ENCODE peak calls at places on chromosome 13, in seven cellular contexts. One of them, this sample, is unnamed.

GRCh38 chr13:33509642-33510229 is 224.2 kb upstream of the STARD13 start:
- DNase-seq in heart right ventricle: peak; percentile 62
- DNase-seq in upper lobe of right lung: no peak
- DNase-seq in PC-9: no peak
- DNase-seq in heart left ventricle: peak; percentile 66
- DNase-seq in breast epithelium: no peak
- DNase-seq in thyroid gland: peak; percentile 18
- DNase-seq in this sample: no peak

GRCh38 chr13:40672310-40673060 is 6.0 kb upstream of the FOXO1 start:
- DNase-seq in heart right ventricle: no peak
- DNase-seq in upper lobe of right lung: no peak
- DNase-seq in PC-9: peak; percentile 81
- DNase-seq in heart left ventricle: no peak
- DNase-seq in breast epithelium: no peak
- DNase-seq in thyroid gland: no peak
- DNase-seq in this sample: no peak

GRCh38 chr13:95485518-95486144 is 66.9 kb upstream of the CLDN10 start:
- DNase-seq in heart right ventricle: no peak
- DNase-seq in upper lobe of right lung: no peak
- DNase-seq in PC-9: no peak
- DNase-seq in heart left ventricle: no peak
- DNase-seq in breast epithelium: no peak
- DNase-seq in thyroid gland: no peak
- DNase-seq in this sample: no peak

GRCh38 chr13:35552172-35552844 is 75.8 kb upstream of the MAB21L1 start:
- DNase-seq in heart right ventricle: no peak
- DNase-seq in upper lobe of right lung: no peak
- DNase-seq in PC-9: peak; percentile 79
- DNase-seq in heart left ventricle: no peak
- DNase-seq in breast epithelium: no peak
- DNase-seq in thyroid gland: no peak
- DNase-seq in this sample: no peak

GRCh38 chr13:96844195-96844594 is 150.1 kb downstream of the OXGR1 start:
- DNase-seq in heart right ventricle: no peak
- DNase-seq in upper lobe of right lung: no peak
- DNase-seq in PC-9: no peak
- DNase-seq in heart left ventricle: no peak
- DNase-seq in breast epithelium: no peak
- DNase-seq in thyroid gland: no peak
- DNase-seq in this sample: no peak

GRCh38 chr13:66926851-66927524 is 303.1 kb downstream of the PCDH9 start:
- DNase-seq in heart right ventricle: no peak
- DNase-seq in upper lobe of right lung: no peak
- DNase-seq in PC-9: no peak
- DNase-seq in heart left ventricle: no peak
- DNase-seq in breast epithelium: no peak
- DNase-seq in thyroid gland: no peak
- DNase-seq in this sample: no peak

GRCh38 chr13:58884810-58885209 is 1253.3 kb downstream of the PCDH17 start:
- DNase-seq in heart right ventricle: no peak
- DNase-seq in upper lobe of right lung: no peak
- DNase-seq in PC-9: no peak
- DNase-seq in heart left ventricle: no peak
- DNase-seq in breast epithelium: no peak
- DNase-seq in thyroid gland: no peak
- DNase-seq in this sample: no peak

GRCh38 chr13:61756031-61756430 is 340.4 kb upstream of the PCDH20 start:
- DNase-seq in heart right ventricle: no peak
- DNase-seq in upper lobe of right lung: no peak
- DNase-seq in PC-9: no peak
- DNase-seq in heart left ventricle: no peak
- DNase-seq in breast epithelium: no peak
- DNase-seq in thyroid gland: no peak
- DNase-seq in this sample: no peak

GRCh38 chr13:44591316-44591715 is 15.2 kb upstream of the TSC22D1 start:
- DNase-seq in heart right ventricle: no peak
- DNase-seq in upper lobe of right lung: no peak
- DNase-seq in PC-9: no peak
- DNase-seq in heart left ventricle: no peak
- DNase-seq in breast epithelium: no peak
- DNase-seq in thyroid gland: no peak
- DNase-seq in this sample: no peak

GRCh38 chr13:31433756-31434155 is 234.0 kb downstream of the B3GLCT start:
- DNase-seq in heart right ventricle: no peak
- DNase-seq in upper lobe of right lung: no peak
- DNase-seq in PC-9: no peak
- DNase-seq in heart left ventricle: no peak
- DNase-seq in breast epithelium: no peak
- DNase-seq in thyroid gland: no peak
- DNase-seq in this sample: no peak

GRCh38 chr13:23518231-23518630 is 52.0 kb upstream of the TNFRSF19 start:
- DNase-seq in heart right ventricle: no peak
- DNase-seq in upper lobe of right lung: no peak
- DNase-seq in PC-9: no peak
- DNase-seq in heart left ventricle: no peak
- DNase-seq in breast epithelium: no peak
- DNase-seq in thyroid gland: no peak
- DNase-seq in this sample: no peak

GRCh38 chr13:60229708-60230272 is 66.1 kb upstream of the DIAPH3 start:
- DNase-seq in heart right ventricle: no peak
- DNase-seq in upper lobe of right lung: no peak
- DNase-seq in PC-9: no peak
- DNase-seq in heart left ventricle: no peak
- DNase-seq in breast epithelium: no peak
- DNase-seq in thyroid gland: no peak
- DNase-seq in this sample: no peak

GRCh38 chr13:32850311-32851052 is 165.7 kb upstream of the KL start:
- DNase-seq in heart right ventricle: no peak
- DNase-seq in upper lobe of right lung: no peak
- DNase-seq in PC-9: no peak
- DNase-seq in heart left ventricle: no peak
- DNase-seq in breast epithelium: no peak
- DNase-seq in thyroid gland: no peak
- DNase-seq in this sample: no peak

GRCh38 chr13:68719815-68720214 is 1387.8 kb upstream of the ATXN8OS start:
- DNase-seq in heart right ventricle: no peak
- DNase-seq in upper lobe of right lung: no peak
- DNase-seq in PC-9: no peak
- DNase-seq in heart left ventricle: no peak
- DNase-seq in breast epithelium: no peak
- DNase-seq in thyroid gland: no peak
- DNase-seq in this sample: no peak

GRCh38 chr13:93847162-93847561 is 620.6 kb downstream of the GPC6 start:
- DNase-seq in heart right ventricle: no peak
- DNase-seq in upper lobe of right lung: no peak
- DNase-seq in PC-9: no peak
- DNase-seq in heart left ventricle: no peak
- DNase-seq in breast epithelium: no peak
- DNase-seq in thyroid gland: no peak
- DNase-seq in this sample: no peak

DNA sequence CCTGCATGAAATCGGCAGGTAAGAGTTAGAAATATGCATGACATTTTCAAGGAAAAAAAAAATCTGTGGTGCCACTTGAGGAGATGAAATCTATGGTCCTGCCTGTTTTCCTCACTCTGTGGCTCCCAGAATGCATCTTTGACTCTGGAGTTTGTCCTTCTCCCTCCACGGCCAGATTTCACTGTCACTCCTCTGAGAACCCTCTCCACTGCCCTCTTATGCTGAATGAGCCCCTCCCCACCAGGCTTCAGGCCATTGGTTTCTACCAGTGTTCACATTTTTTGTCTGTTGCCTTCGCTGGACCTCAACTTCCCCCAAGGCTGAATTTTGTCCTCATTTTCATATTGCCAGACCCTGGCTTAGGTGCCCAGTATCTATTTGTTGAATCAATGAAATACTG is 235.0 kb downstream of the ZIC5 start:
- DNase-seq in heart right ventricle: no peak
- DNase-seq in upper lobe of right lung: no peak
- DNase-seq in PC-9: no peak
- DNase-seq in heart left ventricle: no peak
- DNase-seq in breast epithelium: no peak
- DNase-seq in thyroid gland: no peak
- DNase-seq in this sample: no peak
- H3K9me3 ChIP-seq in heart right ventricle: no peaks in the 10 kb centered on the region
- H3K9me3 ChIP-seq in upper lobe of right lung: no peaks in the 10 kb centered on the region
- H3K9me3 ChIP-seq in PC-9: no peaks in the 10 kb centered on the region
- H3K9me3 ChIP-seq in heart left ventricle: no peaks in the 10 kb centered on the region
- H3K9me3 ChIP-seq in breast epithelium: no peaks in the 10 kb centered on the region
- H3K9me3 ChIP-seq in thyroid gland: no peaks in the 10 kb centered on the region
- H3K9me3 ChIP-seq in this sample: no peaks in the 10 kb centered on the region

GRCh38 chr13:49553888-49554287 is 31.5 kb downstream of the RCBTB1 start:
- DNase-seq in heart right ventricle: no peak
- DNase-seq in upper lobe of right lung: no peak
- DNase-seq in PC-9: no peak
- DNase-seq in heart left ventricle: no peak
- DNase-seq in breast epithelium: no peak
- DNase-seq in thyroid gland: no peak
- DNase-seq in this sample: no peak

GRCh38 chr13:49551245-49551644 is 34.1 kb downstream of the RCBTB1 start:
- DNase-seq in heart right ventricle: no peak
- DNase-seq in upper lobe of right lung: no peak
- DNase-seq in PC-9: no peak
- DNase-seq in heart left ventricle: no peak
- DNase-seq in breast epithelium: no peak
- DNase-seq in thyroid gland: no peak
- DNase-seq in this sample: no peak

GRCh38 chr13:49545661-49546060 is 39.7 kb downstream of the RCBTB1 start:
- DNase-seq in heart right ventricle: no peak
- DNase-seq in upper lobe of right lung: no peak
- DNase-seq in PC-9: no peak
- DNase-seq in heart left ventricle: no peak
- DNase-seq in breast epithelium: no peak
- DNase-seq in thyroid gland: no peak
- DNase-seq in this sample: peak; percentile 50

GRCh38 chr13:49546559-49546958 is 38.8 kb downstream of the RCBTB1 start:
- DNase-seq in heart right ventricle: no peak
- DNase-seq in upper lobe of right lung: no peak
- DNase-seq in PC-9: no peak
- DNase-seq in heart left ventricle: no peak
- DNase-seq in breast epithelium: no peak
- DNase-seq in thyroid gland: no peak
- DNase-seq in this sample: no peak

GRCh38 chr13:49549289-49549688 is 36.1 kb downstream of the RCBTB1 start:
- DNase-seq in heart right ventricle: no peak
- DNase-seq in upper lobe of right lung: no peak
- DNase-seq in PC-9: no peak
- DNase-seq in heart left ventricle: no peak
- DNase-seq in breast epithelium: no peak
- DNase-seq in thyroid gland: no peak
- DNase-seq in this sample: no peak
- TF ChIP-seq CTCF in heart right ventricle: no peak
- TF ChIP-seq CTCF in upper lobe of right lung: no peak
- TF ChIP-seq CTCF in PC-9: no peak
- TF ChIP-seq CTCF in heart left ventricle: no peak
- TF ChIP-seq CTCF in breast epithelium: no peak
- TF ChIP-seq CTCF in thyroid gland: no peak
- TF ChIP-seq CTCF in this sample: no peak

GRCh38 chr13:70523622-70524021 is 415.4 kb upstream of the KLHL1 start:
- DNase-seq in heart right ventricle: peak; percentile 6
- DNase-seq in upper lobe of right lung: no peak
- DNase-seq in PC-9: no peak
- DNase-seq in heart left ventricle: no peak
- DNase-seq in breast epithelium: no peak
- DNase-seq in thyroid gland: no peak
- DNase-seq in this sample: no peak

GRCh38 chr13:70520275-70520674 is 412.0 kb upstream of the KLHL1 start:
- DNase-seq in heart right ventricle: no peak
- DNase-seq in upper lobe of right lung: no peak
- DNase-seq in PC-9: no peak
- DNase-seq in heart left ventricle: no peak
- DNase-seq in breast epithelium: no peak
- DNase-seq in thyroid gland: no peak
- DNase-seq in this sample: no peak

DNA sequence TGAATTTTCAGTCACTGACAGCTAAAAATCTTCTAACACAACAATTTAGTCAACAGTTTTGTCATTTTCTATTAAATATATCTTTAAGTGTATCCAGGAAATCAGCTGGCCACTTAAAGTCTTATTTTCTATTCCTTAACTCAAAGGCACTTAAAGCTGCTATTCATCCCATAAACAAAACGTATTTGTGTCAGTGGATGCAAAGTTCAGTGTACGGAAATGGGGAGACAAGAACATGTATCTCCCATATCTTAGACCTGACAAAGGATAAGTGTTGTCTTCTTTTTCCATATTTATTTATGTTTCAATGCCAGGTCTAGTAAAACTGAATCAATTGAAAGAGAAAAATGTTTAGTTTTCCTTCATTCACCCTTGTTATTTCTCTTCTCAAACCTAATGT is 409.8 kb upstream of the KLHL1 start:
- DNase-seq in heart right ventricle: no peak
- DNase-seq in upper lobe of right lung: no peak
- DNase-seq in PC-9: no peak
- DNase-seq in heart left ventricle: no peak
- DNase-seq in breast epithelium: no peak
- DNase-seq in thyroid gland: no peak
- DNase-seq in this sample: no peak
- H3K9me3 ChIP-seq in heart right ventricle: no peaks in the 10 kb centered on the region
- H3K9me3 ChIP-seq in upper lobe of right lung: no peaks in the 10 kb centered on the region
- H3K9me3 ChIP-seq in PC-9: no peaks in the 10 kb centered on the region
- H3K9me3 ChIP-seq in heart left ventricle: no peaks in the 10 kb centered on the region
- H3K9me3 ChIP-seq in breast epithelium: no peaks in the 10 kb centered on the region
- H3K9me3 ChIP-seq in thyroid gland: no peaks in the 10 kb centered on the region
- H3K9me3 ChIP-seq in this sample: no peaks in the 10 kb centered on the region

GRCh38 chr13:110743687-110744086 is 30.2 kb downstream of the ING1 start:
- DNase-seq in heart right ventricle: no peak
- DNase-seq in upper lobe of right lung: no peak
- DNase-seq in PC-9: no peak
- DNase-seq in heart left ventricle: no peak
- DNase-seq in breast epithelium: no peak
- DNase-seq in thyroid gland: no peak
- DNase-seq in this sample: no peak
- TF ChIP-seq CTCF in heart right ventricle: no peak
- TF ChIP-seq CTCF in upper lobe of right lung: no peak
- TF ChIP-seq CTCF in PC-9: no peak
- TF ChIP-seq CTCF in heart left ventricle: no peak
- TF ChIP-seq CTCF in breast epithelium: no peak
- TF ChIP-seq CTCF in thyroid gland: no peak
- TF ChIP-seq CTCF in this sample: no peak

DNA sequence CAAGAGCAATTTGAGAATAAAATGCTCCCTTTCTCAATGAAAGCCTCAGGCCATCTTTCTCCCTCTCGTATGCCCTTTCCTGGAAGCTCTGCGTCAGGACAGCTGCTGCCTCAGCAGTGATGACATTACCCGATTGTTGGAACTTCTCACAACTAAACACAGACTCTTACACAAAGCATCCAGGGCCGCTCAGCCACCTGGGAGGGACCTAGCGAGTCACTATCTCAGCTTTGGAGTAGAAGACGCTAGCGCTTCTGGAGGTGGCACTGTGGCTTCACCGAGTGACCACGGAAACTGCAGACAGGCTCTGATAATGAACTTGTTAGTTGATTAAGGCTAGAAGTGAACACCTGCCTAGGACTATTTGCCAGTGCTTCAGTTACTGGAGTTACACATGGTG is 153.2 kb upstream of the SOX1 start:
- DNase-seq in heart right ventricle: no peak
- DNase-seq in upper lobe of right lung: peak; percentile 7
- DNase-seq in PC-9: no peak
- DNase-seq in heart left ventricle: peak; percentile 5
- DNase-seq in breast epithelium: no peak
- DNase-seq in thyroid gland: no peak
- DNase-seq in this sample: no peak
- H3K9me3 ChIP-seq in heart right ventricle: no peaks in the 10 kb centered on the region
- H3K9me3 ChIP-seq in upper lobe of right lung: no peaks in the 10 kb centered on the region
- H3K9me3 ChIP-seq in PC-9: no peaks in the 10 kb centered on the region
- H3K9me3 ChIP-seq in heart left ventricle: no peaks in the 10 kb centered on the region
- H3K9me3 ChIP-seq in breast epithelium: no peaks in the 10 kb centered on the region
- H3K9me3 ChIP-seq in thyroid gland: no peaks in the 10 kb centered on the region
- H3K9me3 ChIP-seq in this sample: no peaks in the 10 kb centered on the region